ENCODE peak calls at places on chromosomes 7 and 10, in five cellular contexts. C is SK-N-SH, P is spleen, R is Panc1, G is breast epithelium. H is an unnamed sample.

GRCh38 chr10:70619271-70620019 is 16.9 kb upstream of the PRF1 start:
- DNase-seq in C (no peak), P (no peak), R (peak; percentile 10), G (no peak), H (no peak)

GRCh38 chr7:25940086-25940906 is 211.7 kb upstream of the NFE2L3 start:
- DNase-seq in C (no peak), P (no peak), R (no peak), G (no peak), H (no peak)

GRCh38 chr10:70052462-70053211 is at the start of gene MACROH2A2:
- DNase-seq in C (peak; percentile 89), P (no peak), R (no peak), G (peak; percentile 60), H (peak; percentile 63)

GRCh38 chr7:22049848-22050247 is 104.1 kb upstream of the CDCA7L start:
- DNase-seq in C (no peak), P (no peak), R (no peak), G (no peak), H (no peak)

GRCh38 chr7:95589766-95590165 is 6.5 kb downstream of the PDK4 start:
- DNase-seq in C (no peak), P (no peak), R (no peak), G (no peak), H (no peak)

GRCh38 chr7:116584721-116585120 is 59.9 kb downstream of the CAV1 start:
- DNase-seq in C (no peak), P (no peak), R (no peak), G (no peak), H (no peak)

GRCh38 chr7:78296689-78297371 is 498.3 kb downstream of the PHTF2 start:
- DNase-seq in C (no peak), P (no peak), R (no peak), G (no peak), H (no peak)

GRCh38 chr10:17059197-17059688 is 70.4 kb downstream of the CUBN start:
- DNase-seq in C (no peak), P (no peak), R (no peak), G (no peak), H (no peak)

GRCh38 chr10:16717617-16718395 is 99.4 kb downstream of the RSU1 start:
- DNase-seq in C (no peak), P (no peak), R (no peak), G (no peak), H (no peak)

GRCh38 chr10:86795353-86795752 is 38.9 kb downstream of the BMPR1A start:
- DNase-seq in C (peak; percentile 12), P (no peak), R (peak; percentile 5), G (no peak), H (no peak)

GRCh38 chr7:47636111-47636692 is 54.3 kb upstream of the TNS3 start:
- DNase-seq in C (no peak), P (no peak), R (no peak), G (peak; percentile 55), H (no peak)

GRCh38 chr7:47634273-47634672 is 52.4 kb upstream of the TNS3 start:
- DNase-seq in C (no peak), P (no peak), R (no peak), G (no peak), H (no peak)

GRCh38 chr7:47636693-47637175 is 54.8 kb upstream of the TNS3 start:
- DNase-seq in C (peak; percentile 82), P (no peak), R (no peak), G (no peak), H (no peak)

GRCh38 chr7:47633134-47633533 is 51.2 kb upstream of the TNS3 start:
- DNase-seq in C (no peak), P (no peak), R (no peak), G (no peak), H (no peak)

GRCh38 chr7:47635091-47636090 is 53.5 kb upstream of the TNS3 start:
- DNase-seq in C (peak; percentile 66), P (no peak), R (no peak), G (peak; percentile 86), H (peak; percentile 79)
- H3K27ac ChIP-seq in C (peak overlapping the region; percentile 64), P (peak overlapping the region; percentile 65), R (peak overlapping the region; percentile 96), G (peak overlapping the region; percentile 88), H (peak overlapping the region; percentile 67)

GRCh38 chr7:8217200-8218068 is 44.5 kb downstream of the ICA1 start:
- DNase-seq in C (peak; percentile 28), P (no peak), R (peak; percentile 57), G (no peak), H (peak; percentile 68)
- TF ChIP-seq POLR2AphosphoS5 in C (no peak), P (no peak), R (no peak), G (no peak), H (peak; percentile 8)

GRCh38 chr7:138684360-138684759 is 16.8 kb downstream of the SVOPL start:
- DNase-seq in C (no peak), P (no peak), R (no peak), G (no peak), H (no peak)

GRCh38 chr7:138679793-138680192 is 21.4 kb downstream of the SVOPL start:
- DNase-seq in C (peak; percentile 82), P (no peak), R (no peak), G (no peak), H (no peak)
- TF ChIP-seq CTCF in C (no peak), P (no peak), R (no peak), G (no peak), H (no peak)

GRCh38 chr10:31314256-31315183 is 4.5 kb upstream of the ZEB1 start:
- DNase-seq in C (no peak), P (no peak), R (no peak), G (no peak), H (no peak)
- H3K27ac ChIP-seq in C (peak overlapping the region; percentile 60), P (no peak overlapping the region), R (no peak overlapping the region), G (no peak overlapping the region), H (no peak overlapping the region)

GRCh38 chr10:124609698-124610097 is 134.5 kb downstream of the FAM53B start:
- DNase-seq in C (no peak), P (no peak), R (no peak), G (no peak), H (no peak)

GRCh38 chr10:124612611-124613498 is 131.3 kb downstream of the FAM53B start:
- DNase-seq in C (peak; percentile 70), P (no peak), R (no peak), G (no peak), H (no peak)

GRCh38 chr10:124614003-124614659 is 130.0 kb downstream of the FAM53B start:
- DNase-seq in C (no peak), P (no peak), R (no peak), G (no peak), H (no peak)

GRCh38 chr10:124615259-124615658 is 128.9 kb downstream of the FAM53B start:
- DNase-seq in C (no peak), P (no peak), R (no peak), G (no peak), H (no peak)

DNA sequence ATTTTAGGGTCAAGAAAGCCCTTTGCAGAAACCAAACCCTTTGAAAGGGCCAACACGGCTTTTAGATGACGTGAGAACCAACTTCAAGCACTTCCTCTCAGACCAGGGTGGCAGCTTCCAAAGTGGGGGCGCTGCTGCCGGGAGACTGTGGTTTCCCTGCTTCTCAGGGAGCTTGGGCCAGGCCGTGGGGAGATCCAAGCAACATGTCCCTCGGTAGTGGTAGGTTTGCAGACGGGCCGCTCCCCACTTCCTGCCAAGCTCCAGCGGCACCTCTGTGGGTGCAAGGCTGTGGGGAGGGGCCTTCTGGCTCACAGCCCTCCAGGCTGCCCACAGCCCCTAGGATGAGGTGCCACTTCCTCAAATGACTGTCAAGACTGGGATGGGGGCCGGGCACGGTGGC is 132.4 kb downstream of the FAM53B start:
- DNase-seq in C (no peak), P (peak; percentile 90), R (no peak), G (no peak), H (no peak)
- TF ChIP-seq POLR2AphosphoS5 in C (no peak), P (peak; percentile 74), R (no peak), G (no peak), H (no peak)